ENCODE peak calls at places on chromosomes 11 and 22, in six cellular contexts. One of them, this sample, is unnamed.

GRCh38 chr11:18844753-18845367 is 53.3 kb upstream of the PTPN5 start:
- DNase-seq in GM23338: peak
- DNase-seq in upper lobe of right lung: no peak
- DNase-seq in uterus: no peak
- DNase-seq in GM12865: peak
- DNase-seq in fibroblast of mammary gland: peak
- DNase-seq in this sample: peak

GRCh38 chr11:123033895-123034294 is 28.0 kb downstream of the HSPA8 start:
- DNase-seq in GM12865: no peak
- DNase-seq in fibroblast of mammary gland: peak
- DNase-seq in uterus: no peak
- DNase-seq in upper lobe of right lung: no peak
- DNase-seq in GM23338: peak
- DNase-seq in this sample: no peak

GRCh38 chr11:18720086-18720810 is 5.7 kb downstream of the IGSF22 start:
- DNase-seq in upper lobe of right lung: no peak
- DNase-seq in GM23338: no peak
- DNase-seq in uterus: no peak
- DNase-seq in GM12865: no peak
- DNase-seq in fibroblast of mammary gland: peak
- DNase-seq in this sample: no peak

GRCh38 chr11:47067401-47067800 is 109.3 kb downstream of the ARFGAP2 start:
- DNase-seq in GM23338: no peak
- DNase-seq in uterus: no peak
- DNase-seq in upper lobe of right lung: no peak
- DNase-seq in fibroblast of mammary gland: no peak
- DNase-seq in GM12865: no peak
- DNase-seq in this sample: no peak

GRCh38 chr11:85889676-85890579 is 34.7 kb downstream of the CCDC83 start:
- DNase-seq in fibroblast of mammary gland: peak
- DNase-seq in GM12865: no peak
- DNase-seq in uterus: no peak
- DNase-seq in GM23338: no peak
- DNase-seq in upper lobe of right lung: no peak
- DNase-seq in this sample: peak

GRCh38 chr11:64842851-64843841 is 1.3 kb downstream of the CDC42BPG start:
- DNase-seq in GM12865: no peak
- DNase-seq in GM23338: no peak
- DNase-seq in uterus: no peak
- DNase-seq in fibroblast of mammary gland: no peak
- DNase-seq in upper lobe of right lung: peak
- DNase-seq in this sample: no peak

GRCh38 chr11:11422291-11423128 is 69.5 kb upstream of the CSNK2A3 start:
- DNase-seq in fibroblast of mammary gland: no peak
- DNase-seq in GM23338: no peak
- DNase-seq in upper lobe of right lung: no peak
- DNase-seq in GM12865: no peak
- DNase-seq in uterus: no peak
- DNase-seq in this sample: no peak

GRCh38 chr11:84316866-84317560 is 1030.8 kb upstream of the CCDC90B start:
- DNase-seq in upper lobe of right lung: no peak
- DNase-seq in uterus: peak
- DNase-seq in GM23338: peak
- DNase-seq in fibroblast of mammary gland: peak
- DNase-seq in GM12865: no peak
- DNase-seq in this sample: no peak

GRCh38 chr22:20283674-20284066 is 15.6 kb upstream of the RTN4R start:
- DNase-seq in GM23338: no peak
- DNase-seq in fibroblast of mammary gland: no peak
- DNase-seq in uterus: no peak
- DNase-seq in upper lobe of right lung: no peak
- DNase-seq in GM12865: no peak
- DNase-seq in this sample: no peak

GRCh38 chr11:79174045-79175008 is 266.5 kb downstream of the TENM4 start:
- DNase-seq in upper lobe of right lung: no peak
- DNase-seq in GM12865: no peak
- DNase-seq in GM23338: peak
- DNase-seq in fibroblast of mammary gland: peak
- DNase-seq in uterus: peak
- DNase-seq in this sample: no peak

GRCh38 chr22:19456541-19456940 is 9.0 kb upstream of the C22orf39 start:
- DNase-seq in fibroblast of mammary gland: no peak
- DNase-seq in GM23338: no peak
- DNase-seq in uterus: no peak
- DNase-seq in GM12865: no peak
- DNase-seq in upper lobe of right lung: no peak
- DNase-seq in this sample: no peak

GRCh38 chr11:115111066-115111465 is 393.1 kb downstream of the CADM1 start:
- DNase-seq in GM12865: no peak
- DNase-seq in GM23338: no peak
- DNase-seq in uterus: no peak
- DNase-seq in upper lobe of right lung: no peak
- DNase-seq in fibroblast of mammary gland: no peak
- DNase-seq in this sample: no peak

GRCh38 chr11:84558085-84558905 is 1068.8 kb downstream of the DLG2 start:
- DNase-seq in GM12865: peak
- DNase-seq in GM23338: peak
- DNase-seq in fibroblast of mammary gland: peak
- DNase-seq in uterus: no peak
- DNase-seq in upper lobe of right lung: no peak
- DNase-seq in this sample: peak

GRCh38 chr11:91871791-91872190 is 352.8 kb upstream of the FAT3 start:
- DNase-seq in fibroblast of mammary gland: peak
- DNase-seq in upper lobe of right lung: no peak
- DNase-seq in GM12865: no peak
- DNase-seq in uterus: no peak
- DNase-seq in GM23338: no peak
- DNase-seq in this sample: no peak

GRCh38 chr11:5666396-5666780 is 18.5 kb downstream of the TRIM5 start:
- DNase-seq in fibroblast of mammary gland: no peak
- DNase-seq in GM23338: no peak
- DNase-seq in upper lobe of right lung: no peak
- DNase-seq in GM12865: no peak
- DNase-seq in uterus: no peak
- DNase-seq in this sample: peak

GRCh38 chr11:15941206-15941770 is 415.1 kb downstream of the SOX6 start:
- DNase-seq in uterus: peak
- DNase-seq in GM23338: peak
- DNase-seq in upper lobe of right lung: no peak
- DNase-seq in fibroblast of mammary gland: peak
- DNase-seq in GM12865: peak
- DNase-seq in this sample: no peak

GRCh38 chr11:44870615-44871176 is 80.0 kb downstream of the TP53I11 start:
- DNase-seq in GM23338: no peak
- DNase-seq in uterus: no peak
- DNase-seq in fibroblast of mammary gland: no peak
- DNase-seq in GM12865: no peak
- DNase-seq in upper lobe of right lung: no peak
- DNase-seq in this sample: no peak

GRCh38 chr11:46127150-46127638 is 5.9 kb upstream of the PHF21A start:
- DNase-seq in GM23338: peak
- DNase-seq in GM12865: peak
- DNase-seq in upper lobe of right lung: no peak
- DNase-seq in fibroblast of mammary gland: peak
- DNase-seq in uterus: no peak
- DNase-seq in this sample: peak

GRCh38 chr11:77073328-77074001 is 6.7 kb downstream of the CAPN5 start:
- DNase-seq in GM12865: no peak
- DNase-seq in GM23338: no peak
- DNase-seq in fibroblast of mammary gland: peak
- DNase-seq in uterus: peak
- DNase-seq in upper lobe of right lung: peak
- DNase-seq in this sample: peak

GRCh38 chr11:131867457-131868257 is 497.2 kb downstream of the NTM start:
- DNase-seq in fibroblast of mammary gland: peak
- DNase-seq in GM23338: peak
- DNase-seq in upper lobe of right lung: no peak
- DNase-seq in GM12865: peak
- DNase-seq in uterus: peak
- DNase-seq in this sample: peak

GRCh38 chr11:45021692-45022130 is 71.0 kb upstream of the TP53I11 start:
- DNase-seq in uterus: peak
- DNase-seq in GM23338: peak
- DNase-seq in upper lobe of right lung: peak
- DNase-seq in GM12865: no peak
- DNase-seq in fibroblast of mammary gland: peak
- DNase-seq in this sample: no peak

GRCh38 chr11:75633409-75634011 is 35.3 kb downstream of the MAP6 start:
- DNase-seq in upper lobe of right lung: no peak
- DNase-seq in fibroblast of mammary gland: no peak
- DNase-seq in GM23338: peak
- DNase-seq in GM12865: no peak
- DNase-seq in uterus: no peak
- DNase-seq in this sample: no peak

GRCh38 chr11:83306385-83307080 is 20.4 kb upstream of the CCDC90B start:
- DNase-seq in uterus: no peak
- DNase-seq in upper lobe of right lung: no peak
- DNase-seq in GM23338: peak
- DNase-seq in GM12865: no peak
- DNase-seq in fibroblast of mammary gland: no peak
- DNase-seq in this sample: no peak

GRCh38 chr11:104813532-104813931 is 84.7 kb downstream of the CASP12 start:
- DNase-seq in upper lobe of right lung: no peak
- DNase-seq in GM12865: no peak
- DNase-seq in fibroblast of mammary gland: no peak
- DNase-seq in GM23338: peak
- DNase-seq in uterus: no peak
- DNase-seq in this sample: no peak

GRCh38 chr11:94175545-94175944 is 46.9 kb downstream of the PANX1 start:
- DNase-seq in GM12865: no peak
- DNase-seq in upper lobe of right lung: no peak
- DNase-seq in fibroblast of mammary gland: peak
- DNase-seq in uterus: no peak
- DNase-seq in GM23338: no peak
- DNase-seq in this sample: peak

GRCh38 chr11:110833033-110833484 is 120.8 kb upstream of the ARHGAP20 start:
- DNase-seq in fibroblast of mammary gland: peak
- DNase-seq in GM23338: no peak
- DNase-seq in GM12865: no peak
- DNase-seq in uterus: no peak
- DNase-seq in upper lobe of right lung: no peak
- DNase-seq in this sample: peak

GRCh38 chr11:94885133-94885532 is 88.2 kb downstream of the CWC15 start:
- DNase-seq in GM23338: no peak
- DNase-seq in upper lobe of right lung: no peak
- DNase-seq in fibroblast of mammary gland: peak
- DNase-seq in GM12865: peak
- DNase-seq in uterus: no peak
- DNase-seq in this sample: no peak

GRCh38 chr11:85307381-85307780 is 319.8 kb downstream of the DLG2 start:
- DNase-seq in uterus: no peak
- DNase-seq in GM12865: no peak
- DNase-seq in fibroblast of mammary gland: peak
- DNase-seq in GM23338: no peak
- DNase-seq in upper lobe of right lung: no peak
- DNase-seq in this sample: no peak

GRCh38 chr11:68692881-68693483 is 8.6 kb downstream of the GAL start:
- DNase-seq in GM12865: no peak
- DNase-seq in upper lobe of right lung: no peak
- DNase-seq in uterus: no peak
- DNase-seq in fibroblast of mammary gland: no peak
- DNase-seq in GM23338: no peak
- DNase-seq in this sample: no peak

GRCh38 chr11:113162590-113162961 is 151.8 kb upstream of the TTC12 start:
- DNase-seq in fibroblast of mammary gland: no peak
- DNase-seq in uterus: no peak
- DNase-seq in GM23338: no peak
- DNase-seq in upper lobe of right lung: no peak
- DNase-seq in GM12865: no peak
- DNase-seq in this sample: peak
- TF ChIP-seq CTCF in fibroblast of mammary gland: no peak
- TF ChIP-seq CTCF in uterus: no peak
- TF ChIP-seq CTCF in GM23338: peak
- TF ChIP-seq CTCF in upper lobe of right lung: no peak
- TF ChIP-seq CTCF in GM12865: no peak
- TF ChIP-seq CTCF in this sample: no peak

DNA sequence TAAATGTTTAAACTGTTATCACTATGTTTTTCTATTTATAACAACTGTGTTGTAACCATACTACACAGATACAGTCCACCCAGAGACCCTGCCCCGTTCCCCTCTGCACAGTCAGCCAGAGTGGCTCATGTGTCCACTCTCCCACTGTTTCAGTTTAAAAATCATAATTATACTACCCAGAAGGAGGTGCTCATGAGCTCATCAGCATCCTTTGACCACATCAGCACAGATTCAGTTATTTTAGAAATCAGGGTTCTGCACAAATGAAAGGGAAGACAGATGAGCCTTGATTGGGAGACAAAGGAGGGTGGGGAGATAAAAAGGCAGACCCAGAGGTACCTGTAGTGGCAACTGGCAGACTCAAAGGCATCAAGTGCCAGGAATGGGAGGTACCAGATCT is 124.3 kb downstream of the RCN1 start:
- DNase-seq in upper lobe of right lung: no peak
- DNase-seq in GM12865: no peak
- DNase-seq in GM23338: no peak
- DNase-seq in uterus: no peak
- DNase-seq in fibroblast of mammary gland: no peak
- DNase-seq in this sample: no peak
- TF ChIP-seq CTCF in upper lobe of right lung: no peak
- TF ChIP-seq CTCF in GM12865: no peak
- TF ChIP-seq CTCF in GM23338: peak
- TF ChIP-seq CTCF in uterus: no peak
- TF ChIP-seq CTCF in fibroblast of mammary gland: no peak
- TF ChIP-seq CTCF in this sample: no peak

DNA sequence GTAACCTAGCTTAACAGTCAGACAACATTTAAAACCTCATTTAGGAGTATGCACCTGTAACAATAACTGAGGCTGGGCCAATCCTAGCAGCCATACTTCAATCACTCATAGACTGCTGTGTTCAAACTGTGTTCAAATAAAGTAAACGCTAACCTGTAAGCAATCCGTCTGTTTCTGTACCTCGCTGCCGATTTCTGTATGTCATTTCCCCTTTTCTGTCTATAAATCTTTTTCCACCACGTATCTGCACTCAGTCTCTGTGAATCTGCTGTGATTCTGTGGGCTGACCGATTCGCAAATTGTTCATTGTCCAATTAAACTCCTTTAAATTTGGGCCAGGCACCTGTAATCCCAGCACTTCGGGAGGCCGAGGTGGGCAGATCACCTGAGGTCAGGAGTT is 12.3 kb downstream of the APOBEC3H start:
- DNase-seq in GM23338: no peak
- DNase-seq in upper lobe of right lung: no peak
- DNase-seq in uterus: no peak
- DNase-seq in GM12865: no peak
- DNase-seq in fibroblast of mammary gland: no peak
- DNase-seq in this sample: no peak
- TF ChIP-seq CTCF in GM23338: no peak
- TF ChIP-seq CTCF in upper lobe of right lung: no peak
- TF ChIP-seq CTCF in uterus: no peak
- TF ChIP-seq CTCF in GM12865: no peak
- TF ChIP-seq CTCF in fibroblast of mammary gland: no peak
- TF ChIP-seq CTCF in this sample: no peak

DNA sequence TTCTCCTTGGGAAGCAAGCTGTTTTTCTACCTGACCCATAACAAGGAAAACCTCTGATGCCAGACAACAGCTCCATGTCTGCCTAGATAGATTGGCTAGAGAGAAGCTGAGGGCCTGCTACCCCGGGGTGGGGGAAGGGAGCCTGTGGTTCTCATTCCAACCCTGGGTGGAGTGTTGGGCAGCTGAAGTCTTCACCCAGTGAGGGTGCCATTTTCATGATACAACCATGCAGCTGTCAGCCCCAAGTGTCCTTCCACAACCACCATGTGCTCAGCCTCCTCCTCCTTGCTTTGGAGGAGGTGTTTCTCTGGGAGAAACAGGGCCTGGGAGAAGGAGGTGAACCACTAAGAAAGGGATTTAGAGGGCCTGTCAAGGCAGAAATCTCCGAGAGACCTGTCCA is 131.0 kb upstream of the NCAM1 start:
- DNase-seq in uterus: no peak
- DNase-seq in GM23338: no peak
- DNase-seq in GM12865: no peak
- DNase-seq in upper lobe of right lung: no peak
- DNase-seq in fibroblast of mammary gland: no peak
- DNase-seq in this sample: no peak
- TF ChIP-seq CTCF in uterus: no peak
- TF ChIP-seq CTCF in GM23338: no peak
- TF ChIP-seq CTCF in GM12865: no peak
- TF ChIP-seq CTCF in upper lobe of right lung: no peak
- TF ChIP-seq CTCF in fibroblast of mammary gland: no peak
- TF ChIP-seq CTCF in this sample: no peak